ENCODE peak calls at places on chromosomes 7 and 10, in four cellular contexts. J is NCI-H345, N is foreskin fibroblast, M is Caki2. F is an unnamed sample.

GRCh38 chr7:142603870-142604448 is 145.3 kb upstream of the PRSS1 start:
- DNase-seq in J (peak), N (peak), M (peak), F (peak)

GRCh38 chr10:30996481-30996980 is 35.1 kb downstream of the ZNF438 start:
- DNase-seq in J (no peak), N (no peak), M (no peak), F (no peak)

GRCh38 chr7:66639773-66640172 is 11.1 kb downstream of the KCTD7 start:
- DNase-seq in J (no peak), N (no peak), M (no peak), F (no peak)

GRCh38 chr10:71911296-71911954 is 52.8 kb upstream of the CHST3 start:
- DNase-seq in J (no peak), N (no peak), M (no peak), F (no peak)

GRCh38 chr7:29562307-29562706 is 1.3 kb upstream of the PRR15 start:
- DNase-seq in J (no peak), N (no peak), M (no peak), F (no peak)

GRCh38 chr10:49038711-49039110 is 76.6 kb downstream of the VSTM4 start:
- DNase-seq in J (no peak), N (no peak), M (no peak), F (no peak)

GRCh38 chr10:78629773-78630172 is 439.0 kb upstream of the ZMIZ1 start:
- DNase-seq in J (no peak), N (no peak), M (no peak), F (no peak)

GRCh38 chr10:132162590-132163277 is 24.0 kb upstream of the DPYSL4 start:
- DNase-seq in J (no peak), N (no peak), M (no peak), F (no peak)

GRCh38 chr10:1048349-1048731 is 579 bp downstream of the IDI1 start:
- DNase-seq in J (peak), N (no peak), M (no peak), F (no peak)

GRCh38 chr10:82160291-82160690 is 285.3 kb downstream of the NRG3 start:
- DNase-seq in J (no peak), N (no peak), M (peak), F (no peak)

GRCh38 chr10:86177483-86178155 is 189.0 kb downstream of the GRID1 start:
- DNase-seq in J (no peak), N (no peak), M (no peak), F (no peak)

GRCh38 chr10:109062371-109062770 is 860.9 kb downstream of the XPNPEP1 start:
- DNase-seq in J (no peak), N (peak), M (peak), F (no peak)

GRCh38 chr7:13989138-13989943 is at the start of gene ETV1:
- DNase-seq in J (peak), N (peak), M (peak), F (no peak)

GRCh38 chr7:155222578-155222977 is 75.1 kb upstream of the INSIG1 start:
- DNase-seq in J (no peak), N (no peak), M (no peak), F (no peak)

GRCh38 chr7:155738652-155739537 is 73.4 kb downstream of the SHH start:
- DNase-seq in J (peak), N (peak), M (peak), F (peak)

GRCh38 chr10:132914732-132915131 is 27.6 kb downstream of the CFAP46 start:
- DNase-seq in J (no peak), N (no peak), M (no peak), F (no peak)

GRCh38 chr10:31698169-31698890 is 230.3 kb downstream of the ARHGAP12 start:
- DNase-seq in J (no peak), N (peak), M (no peak), F (no peak)

GRCh38 chr7:47581442-47581820 is 480 bp downstream of the TNS3 start:
- DNase-seq in J (no peak), N (no peak), M (no peak), F (no peak)

GRCh38 chr10:54958844-54959243 is 157.8 kb upstream of the PCDH15 start:
- DNase-seq in J (no peak), N (no peak), M (no peak), F (no peak)

GRCh38 chr10:132515811-132516726 is 21.5 kb upstream of the INPP5A start:
- DNase-seq in J (no peak), N (no peak), M (no peak), F (no peak)

GRCh38 chr7:79664884-79665676 is 211.6 kb upstream of the MAGI2 start:
- DNase-seq in J (peak), N (no peak), M (no peak), F (no peak)

GRCh38 chr7:10780400-10780747 is 193.3 kb upstream of the PHF14 start:
- DNase-seq in J (no peak), N (no peak), M (no peak), F (no peak)

GRCh38 chr7:28410628-28411578 is 1.4 kb upstream of the CREB5 start:
- DNase-seq in J (no peak), N (no peak), M (peak), F (peak)

GRCh38 chr10:131725736-131726459 is 174.9 kb upstream of the PPP2R2D start:
- DNase-seq in J (no peak), N (no peak), M (no peak), F (no peak)

GRCh38 chr10:71128311-71129010 is 83.9 kb upstream of the UNC5B start:
- DNase-seq in J (no peak), N (peak), M (no peak), F (no peak)

GRCh38 chr10:124249196-124249595 is 155.8 kb upstream of the CHST15 start:
- DNase-seq in J (no peak), N (no peak), M (no peak), F (no peak)

GRCh38 chr7:26675143-26675887 is 189.1 kb downstream of the SKAP2 start:
- DNase-seq in J (no peak), N (peak), M (no peak), F (no peak)

GRCh38 chr7:29884399-29885272 is 78.3 kb downstream of the WIPF3 start:
- DNase-seq in J (peak), N (no peak), M (no peak), F (peak)

GRCh38 chr7:138564365-138564764 is 104.3 kb downstream of the TRIM24 start:
- DNase-seq in J (no peak), N (no peak), M (no peak), F (no peak)

GRCh38 chr10:100653957-100654834 is 91.2 kb upstream of the PAX2 start:
- DNase-seq in J (peak), N (no peak), M (no peak), F (no peak)

GRCh38 chr10:132360766-132361447 is 28.9 kb downstream of the LRRC27 start:
- DNase-seq in J (no peak), N (no peak), M (no peak), F (no peak)

GRCh38 chr7:79823246-79823951 is 311.2 kb upstream of the GNAI1 start:
- DNase-seq in J (no peak), N (no peak), M (no peak), F (no peak)

GRCh38 chr7:6621195-6622128 is 6.1 kb downstream of the ZNF853 start:
- DNase-seq in J (no peak), N (no peak), M (no peak), F (no peak)

GRCh38 chr7:55019329-55019690 is 493 bp downstream of the EGFR start:
- DNase-seq in J (peak), N (no peak), M (no peak), F (no peak)

GRCh38 chr7:53350241-53350640 is 314.8 kb downstream of the POM121L12 start:
- DNase-seq in J (no peak), N (no peak), M (peak), F (no peak)

GRCh38 chr7:85851571-85852193 is 664.8 kb upstream of the SEMA3D start:
- DNase-seq in J (no peak), N (peak), M (peak), F (peak)

GRCh38 chr7:85191383-85191782 is 4.5 kb upstream of the SEMA3D start:
- DNase-seq in J (no peak), N (no peak), M (no peak), F (no peak)

GRCh38 chr10:91672021-91672608 is 39.2 kb upstream of the PPP1R3C start:
- DNase-seq in J (peak), N (peak), M (no peak), F (no peak)

F was measured in NCI-H526 treated with DMSO at 0.1 percent for 48 hours.